ENCODE peak calls at places on chromosomes 1 and 21, in five cellular contexts. One of them, this sample, is unnamed.

GRCh38 chr1:16606106-16606505 is 7.3 kb downstream of the NBPF1 start:
- DNase-seq in psoas muscle: no peak
- DNase-seq in AG04449: no peak
- DNase-seq in lower lobe of right lung: no peak
- DNase-seq in upper lobe of left lung: no peak
- DNase-seq in this sample: no peak

GRCh38 chr1:30782361-30783243 is 25.0 kb upstream of the LAPTM5 start:
- DNase-seq in upper lobe of left lung: peak
- DNase-seq in lower lobe of right lung: peak
- DNase-seq in AG04449: no peak
- DNase-seq in psoas muscle: peak
- DNase-seq in this sample: peak

GRCh38 chr1:226916497-226916896 is 23.6 kb upstream of the COQ8A start:
- DNase-seq in lower lobe of right lung: no peak
- DNase-seq in psoas muscle: no peak
- DNase-seq in AG04449: no peak
- DNase-seq in upper lobe of left lung: no peak
- DNase-seq in this sample: no peak

GRCh38 chr1:154598871-154599635 is 8.9 kb downstream of the ADAR start:
- DNase-seq in psoas muscle: no peak
- DNase-seq in upper lobe of left lung: no peak
- DNase-seq in AG04449: no peak
- DNase-seq in lower lobe of right lung: no peak
- DNase-seq in this sample: no peak

GRCh38 chr1:222616535-222616934 is 1.4 kb upstream of the MIA3 start:
- DNase-seq in psoas muscle: no peak
- DNase-seq in lower lobe of right lung: no peak
- DNase-seq in AG04449: peak
- DNase-seq in upper lobe of left lung: no peak
- DNase-seq in this sample: no peak

GRCh38 chr1:233738850-233739249 is 124.9 kb downstream of the KCNK1 start:
- DNase-seq in lower lobe of right lung: no peak
- DNase-seq in upper lobe of left lung: no peak
- DNase-seq in AG04449: no peak
- DNase-seq in psoas muscle: no peak
- DNase-seq in this sample: no peak

GRCh38 chr1:7100479-7100878 is 315.2 kb downstream of the CAMTA1 start:
- DNase-seq in psoas muscle: no peak
- DNase-seq in upper lobe of left lung: no peak
- DNase-seq in AG04449: no peak
- DNase-seq in lower lobe of right lung: no peak
- DNase-seq in this sample: no peak

GRCh38 chr1:200038645-200038986 is 11.1 kb downstream of the NR5A2 start:
- DNase-seq in upper lobe of left lung: peak
- DNase-seq in AG04449: no peak
- DNase-seq in lower lobe of right lung: no peak
- DNase-seq in psoas muscle: no peak
- DNase-seq in this sample: no peak

GRCh38 chr1:222654849-222655248 is 37.0 kb downstream of the MIA3 start:
- DNase-seq in AG04449: no peak
- DNase-seq in lower lobe of right lung: peak
- DNase-seq in psoas muscle: no peak
- DNase-seq in upper lobe of left lung: no peak
- DNase-seq in this sample: no peak

GRCh38 chr1:17081439-17081838 is 27.6 kb upstream of the SDHB start:
- DNase-seq in psoas muscle: no peak
- DNase-seq in upper lobe of left lung: no peak
- DNase-seq in AG04449: no peak
- DNase-seq in lower lobe of right lung: no peak
- DNase-seq in this sample: no peak

GRCh38 chr1:84892657-84893618 is at the start of gene LPAR3:
- DNase-seq in lower lobe of right lung: peak
- DNase-seq in upper lobe of left lung: peak
- DNase-seq in psoas muscle: no peak
- DNase-seq in AG04449: no peak
- DNase-seq in this sample: no peak

GRCh38 chr1:12541274-12542137 is 76.5 kb downstream of the DHRS3 start:
- DNase-seq in upper lobe of left lung: peak
- DNase-seq in psoas muscle: peak
- DNase-seq in lower lobe of right lung: peak
- DNase-seq in AG04449: no peak
- DNase-seq in this sample: peak

GRCh38 chr1:185328204-185328728 is 11.2 kb upstream of the IVNS1ABP start:
- DNase-seq in AG04449: no peak
- DNase-seq in lower lobe of right lung: no peak
- DNase-seq in upper lobe of left lung: no peak
- DNase-seq in psoas muscle: no peak
- DNase-seq in this sample: no peak

GRCh38 chr1:10905841-10906655 is 106.4 kb upstream of the TARDBP start:
- DNase-seq in AG04449: no peak
- DNase-seq in upper lobe of left lung: no peak
- DNase-seq in lower lobe of right lung: no peak
- DNase-seq in psoas muscle: no peak
- DNase-seq in this sample: no peak

GRCh38 chr1:61670016-61670415 is 54.9 kb downstream of the TM2D1 start:
- DNase-seq in psoas muscle: no peak
- DNase-seq in AG04449: no peak
- DNase-seq in lower lobe of right lung: no peak
- DNase-seq in upper lobe of left lung: no peak
- DNase-seq in this sample: no peak

GRCh38 chr1:219414250-219414649 is 198.7 kb downstream of the ZC3H11B start:
- DNase-seq in lower lobe of right lung: no peak
- DNase-seq in AG04449: no peak
- DNase-seq in upper lobe of left lung: no peak
- DNase-seq in psoas muscle: no peak
- DNase-seq in this sample: no peak

GRCh38 chr1:174017231-174017970 is 4.8 kb downstream of the RC3H1 start:
- DNase-seq in lower lobe of right lung: no peak
- DNase-seq in psoas muscle: no peak
- DNase-seq in AG04449: no peak
- DNase-seq in upper lobe of left lung: no peak
- DNase-seq in this sample: no peak

GRCh38 chr21:44521301-44521927 is 18.6 kb downstream of the KRTAP10-1 start:
- DNase-seq in AG04449: no peak
- DNase-seq in upper lobe of left lung: no peak
- DNase-seq in lower lobe of right lung: peak
- DNase-seq in psoas muscle: no peak
- DNase-seq in this sample: peak

GRCh38 chr1:22712502-22713271 is 2.0 kb downstream of the EPHB2 start:
- DNase-seq in AG04449: no peak
- DNase-seq in psoas muscle: no peak
- DNase-seq in lower lobe of right lung: no peak
- DNase-seq in upper lobe of left lung: peak
- DNase-seq in this sample: no peak

GRCh38 chr1:57278558-57278957 is 145.3 kb downstream of the DAB1 start:
- DNase-seq in psoas muscle: no peak
- DNase-seq in lower lobe of right lung: no peak
- DNase-seq in upper lobe of left lung: no peak
- DNase-seq in AG04449: no peak
- DNase-seq in this sample: no peak

GRCh38 chr1:32639489-32640075 is 10.8 kb downstream of the ZBTB8OS start:
- DNase-seq in lower lobe of right lung: no peak
- DNase-seq in psoas muscle: no peak
- DNase-seq in AG04449: peak
- DNase-seq in upper lobe of left lung: no peak
- DNase-seq in this sample: no peak

GRCh38 chr1:37930246-37931142 is 16.4 kb downstream of the INPP5B start:
- DNase-seq in upper lobe of left lung: no peak
- DNase-seq in AG04449: no peak
- DNase-seq in psoas muscle: no peak
- DNase-seq in lower lobe of right lung: peak
- DNase-seq in this sample: no peak

GRCh38 chr21:14748662-14749061 is 202.5 kb upstream of the SAMSN1 start:
- DNase-seq in upper lobe of left lung: no peak
- DNase-seq in psoas muscle: no peak
- DNase-seq in AG04449: no peak
- DNase-seq in lower lobe of right lung: no peak
- DNase-seq in this sample: no peak
- H3K4me3 ChIP-seq in upper lobe of left lung: no peak
- H3K4me3 ChIP-seq in psoas muscle: no peak
- H3K4me3 ChIP-seq in AG04449: no peak
- H3K4me3 ChIP-seq in lower lobe of right lung: no peak
- H3K4me3 ChIP-seq in this sample: no peak

DNA sequence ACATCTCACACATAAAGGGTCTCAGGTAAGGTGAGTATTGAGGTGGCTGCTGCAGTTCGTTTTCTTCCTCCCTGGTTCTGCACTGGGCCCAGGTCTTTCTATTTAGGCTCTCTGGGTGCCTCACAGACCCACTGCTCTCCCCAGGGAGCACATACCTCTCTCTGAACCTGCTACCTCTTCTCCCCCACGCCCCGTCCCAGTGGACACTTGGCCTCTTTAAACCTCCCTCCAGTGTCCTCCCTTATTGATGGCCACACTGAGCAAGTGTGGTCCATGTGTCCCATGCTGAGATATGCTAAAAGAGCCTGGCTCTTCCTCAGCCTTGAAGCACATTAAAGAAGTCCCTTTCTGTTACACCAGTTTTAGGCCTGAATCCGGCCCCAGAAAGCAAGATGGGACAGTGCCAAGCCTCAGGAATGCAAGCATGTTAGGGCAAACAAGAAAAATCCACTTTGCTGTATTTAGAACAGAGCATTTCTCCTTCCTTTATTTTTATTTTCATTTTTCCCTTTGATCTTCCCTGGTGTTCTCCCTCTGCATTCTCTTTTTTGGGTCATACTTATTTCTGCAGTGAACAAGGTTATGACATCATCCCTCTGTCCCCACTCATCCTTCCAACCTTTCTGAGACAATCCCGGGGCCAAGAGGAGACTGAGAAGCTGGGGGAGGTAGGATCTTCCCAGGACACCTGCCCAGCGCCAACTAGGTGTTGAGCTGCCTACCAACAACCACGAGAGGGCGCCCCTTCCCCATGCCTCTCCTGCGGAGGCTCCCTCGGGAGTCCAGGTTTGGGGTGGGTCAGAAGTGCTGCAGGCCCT is 5.0 kb upstream of the CHI3L2 start:
- DNase-seq in AG04449: no peak
- DNase-seq in upper lobe of left lung: no peak
- DNase-seq in psoas muscle: peak
- DNase-seq in lower lobe of right lung: peak
- DNase-seq in this sample: peak
- H3K4me3 ChIP-seq in AG04449: no peak
- H3K4me3 ChIP-seq in upper lobe of left lung: no peak
- H3K4me3 ChIP-seq in psoas muscle: no peak
- H3K4me3 ChIP-seq in lower lobe of right lung: no peak
- H3K4me3 ChIP-seq in this sample: no peak

DNA sequence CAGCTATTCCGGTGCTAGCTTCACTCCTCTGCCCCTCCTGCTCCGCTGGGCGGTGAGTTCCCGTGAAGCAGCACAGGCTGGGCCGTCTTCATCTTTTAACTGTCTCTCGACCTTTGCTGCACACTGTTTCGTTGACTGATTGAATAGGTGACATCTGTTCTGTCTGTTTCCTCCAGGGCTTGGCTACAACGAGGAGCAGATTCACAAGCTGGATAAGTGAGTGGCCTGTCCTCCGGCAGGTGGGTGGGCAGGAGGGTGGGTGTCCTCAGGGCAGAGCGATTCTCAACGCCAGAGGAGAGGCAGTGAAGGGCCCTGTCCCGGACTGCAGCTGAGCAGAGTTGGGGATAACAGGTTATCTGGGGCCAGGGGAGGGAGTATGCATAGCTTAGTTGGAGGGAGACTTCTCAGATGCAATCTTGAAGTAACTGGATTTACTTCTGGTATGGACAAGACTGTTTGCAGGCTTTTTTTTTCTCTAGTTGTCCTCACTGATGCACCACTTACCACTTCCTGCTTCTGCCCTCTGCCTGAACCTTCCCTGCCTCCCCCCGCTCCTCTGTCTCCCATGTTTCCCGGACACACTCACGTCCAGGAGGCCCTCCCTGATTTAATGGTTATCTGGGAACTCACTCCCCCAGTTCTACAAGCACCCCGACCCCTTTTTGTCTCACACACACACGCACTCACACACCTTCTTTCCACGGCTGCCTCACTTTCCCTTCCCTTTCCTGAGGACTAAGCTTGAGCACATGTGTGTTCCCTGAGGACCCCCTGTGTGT is 16.5 kb upstream of the RASSF5 start:
- DNase-seq in psoas muscle: no peak
- DNase-seq in AG04449: no peak
- DNase-seq in upper lobe of left lung: no peak
- DNase-seq in lower lobe of right lung: peak
- DNase-seq in this sample: no peak
- H3K4me3 ChIP-seq in psoas muscle: no peak
- H3K4me3 ChIP-seq in AG04449: no peak
- H3K4me3 ChIP-seq in upper lobe of left lung: no peak
- H3K4me3 ChIP-seq in lower lobe of right lung: no peak
- H3K4me3 ChIP-seq in this sample: no peak

GRCh38 chr1:89287182-89288050 is 14.8 kb upstream of the GBP5 start:
- DNase-seq in lower lobe of right lung: no peak
- DNase-seq in psoas muscle: no peak
- DNase-seq in upper lobe of left lung: no peak
- DNase-seq in AG04449: no peak
- DNase-seq in this sample: no peak
- H3K4me3 ChIP-seq in lower lobe of right lung: peak
- H3K4me3 ChIP-seq in psoas muscle: peak
- H3K4me3 ChIP-seq in upper lobe of left lung: no peak
- H3K4me3 ChIP-seq in AG04449: no peak
- H3K4me3 ChIP-seq in this sample: no peak

DNA sequence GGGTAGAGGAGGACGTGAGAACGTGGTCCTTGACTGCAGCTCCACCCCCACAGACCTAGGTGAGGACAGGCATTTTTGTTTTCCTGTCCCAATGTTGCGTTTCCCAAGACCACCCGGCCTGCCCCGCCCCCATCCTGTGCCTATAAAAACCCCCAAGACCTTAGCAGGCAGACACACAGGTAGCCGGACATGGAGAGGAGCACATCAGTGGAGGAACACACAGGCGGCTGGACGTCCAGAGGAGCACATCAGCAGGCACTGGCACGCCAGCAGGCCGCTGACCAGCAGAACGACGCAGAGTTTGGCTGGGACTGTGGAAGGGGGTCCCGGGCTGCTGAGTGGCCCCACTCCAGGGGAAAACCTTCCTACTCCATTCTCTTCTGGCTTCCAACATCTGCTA is 12.7 kb upstream of the HMGCL start:
- DNase-seq in psoas muscle: no peak
- DNase-seq in upper lobe of left lung: peak
- DNase-seq in AG04449: no peak
- DNase-seq in lower lobe of right lung: peak
- DNase-seq in this sample: no peak
- H3K4me3 ChIP-seq in psoas muscle: peak
- H3K4me3 ChIP-seq in upper lobe of left lung: no peak
- H3K4me3 ChIP-seq in AG04449: no peak
- H3K4me3 ChIP-seq in lower lobe of right lung: peak
- H3K4me3 ChIP-seq in this sample: no peak

This sample was measured in tibial artery.